ENCODE peak calls at places on chromosome 9, in ten cellular contexts. Z, Y, O, J, V, C, L, F, G and Q are unnamed samples.

GRCh38 chr9:6833518-6834192 is 75.9 kb downstream of the KDM4C start:
- DNase-seq in F (no peak), Z (no peak), L (peak; percentile 14), V (no peak), O (no peak), Y (no peak), J (no peak), C (no peak), G (peak; percentile 74), Q (no peak)

GRCh38 chr9:6034954-6035353 is 19.5 kb upstream of the RANBP6 start:
- DNase-seq in O (no peak), F (no peak), C (no peak), J (no peak), Z (no peak), L (peak; percentile 8), V (no peak), G (peak; percentile 44), Y (no peak), Q (no peak)

GRCh38 chr9:128627906-128628305 is 28.7 kb downstream of the DYNC2I2 start:
- DNase-seq in J (no peak), Z (no peak), Y (no peak), L (no peak), C (no peak), V (no peak), O (no peak), F (no peak), G (no peak), Q (no peak)

GRCh38 chr9:89422151-89422918 is 75.6 kb downstream of the SEMA4D start:
- DNase-seq in Y (no peak), J (no peak), V (no peak), C (no peak), F (no peak), L (no peak), Z (no peak), G (peak; percentile 61), O (peak; percentile 45), Q (peak; percentile 40)

GRCh38 chr9:105157178-105157583 is 87.3 kb upstream of the SLC44A1 start:
- DNase-seq in V (peak; percentile 71), G (peak; percentile 84), C (no peak), Z (peak; percentile 47), O (peak; percentile 82), Y (peak; percentile 41), L (peak; percentile 58), F (peak; percentile 82), J (peak; percentile 70), Q (peak; percentile 80)

GRCh38 chr9:107983762-107984161 is 494.2 kb upstream of the KLF4 start:
- DNase-seq in G (no peak), Z (no peak), L (no peak), C (no peak), F (no peak), V (no peak), J (no peak), Y (no peak), O (no peak), Q (peak; percentile 71)

GRCh38 chr9:76223749-76224340 is 170.4 kb downstream of the RFK start:
- DNase-seq in O (no peak), C (no peak), V (no peak), J (no peak), Y (no peak), L (no peak), Z (no peak), F (no peak), G (no peak), Q (peak; percentile 71)

GRCh38 chr9:37676411-37676830 is 25.7 kb downstream of the FRMPD1 start:
- DNase-seq in L (no peak), O (peak; percentile 18), C (no peak), Y (peak; percentile 46), J (peak; percentile 97), G (no peak), V (no peak), Z (no peak), F (no peak), Q (peak; percentile 49)

GRCh38 chr9:94950040-94950732 is 223.7 kb downstream of the AOPEP start:
- DNase-seq in V (peak; percentile 46), L (no peak), C (no peak), Z (no peak), F (no peak), G (no peak), O (no peak), J (no peak), Y (no peak), Q (no peak)

GRCh38 chr9:78676623-78677022 is 379.7 kb downstream of the PSAT1 start:
- DNase-seq in Z (no peak), L (no peak), J (no peak), Y (no peak), F (no peak), V (no peak), G (peak; percentile 48), C (no peak), O (peak; percentile 55), Q (no peak)

GRCh38 chr9:124281934-124282351 is 24.2 kb downstream of the NEK6 start:
- DNase-seq in F (no peak), J (no peak), L (peak; percentile 85), V (no peak), Z (no peak), Y (no peak), C (no peak), G (peak; percentile 71), O (no peak), Q (no peak)

GRCh38 chr9:136006169-136006568 is 45.0 kb upstream of the UBAC1 start:
- DNase-seq in O (no peak), Y (no peak), F (no peak), V (no peak), L (no peak), G (no peak), C (no peak), Z (no peak), J (no peak), Q (no peak)

GRCh38 chr9:101601904-101602765 is 7.4 kb upstream of the PPP3R2 start:
- DNase-seq in Z (no peak), G (peak; percentile 74), J (peak; percentile 73), O (peak; percentile 69), Y (no peak), F (peak; percentile 57), C (no peak), L (peak; percentile 40), V (peak; percentile 52), Q (peak; percentile 41)

GRCh38 chr9:108473209-108474112 is 382.3 kb downstream of the ACTL7B start:
- DNase-seq in C (no peak), O (peak; percentile 17), J (peak; percentile 78), V (peak; percentile 43), F (peak; percentile 56), Z (peak; percentile 32), Y (no peak), L (peak; percentile 78), G (peak; percentile 78), Q (peak; percentile 89)